ENCODE peak calls at places on chromosome 1, in six cellular contexts. F is A549, R is K562, L is HepG2, W is endothelial cell of umbilical vein, S is GM12878. Z is an unnamed sample.
A peak's percentile ranks its signal among the peaks of the same experiment; 100 is the strongest.

GRCh38 chr1:63892632-63893395 is 119.0 kb downstream of the ROR1 start:
- DNase-seq in F (peak; percentile 18), R (no peak), L (no peak), W (no peak), S (peak; percentile 80), Z (no peak)

GRCh38 chr1:1069061-1069710 is 4.9 kb downstream of the RNF223 start:
- DNase-seq in F (peak; percentile 81), R (peak; percentile 97), L (peak; percentile 55), W (peak; percentile 40), S (peak; percentile 40), Z (peak; percentile 34)

GRCh38 chr1:48245106-48245505 is 22.6 kb downstream of the SLC5A9 start:
- DNase-seq in F (no peak), R (no peak), L (no peak), W (peak; percentile 5), S (no peak), Z (peak; percentile 59)

GRCh38 chr1:119431836-119432235 is 16.9 kb downstream of the HSD3B2 start:
- DNase-seq in F (no peak), R (no peak), L (no peak), W (no peak), S (no peak), Z (no peak)

GRCh38 chr1:7378346-7379130 is 392.6 kb upstream of the VAMP3 start:
- DNase-seq in F (no peak), R (no peak), L (no peak), W (no peak), S (no peak), Z (no peak)

GRCh38 chr1:226111865-226112395 is 49.4 kb downstream of the H3-3A start:
- DNase-seq in F (no peak), R (no peak), L (no peak), W (no peak), S (no peak), Z (no peak)

GRCh38 chr1:107622975-107623374 is 342.0 kb downstream of the VAV3 start:
- DNase-seq in F (no peak), R (no peak), L (no peak), W (no peak), S (no peak), Z (no peak)

GRCh38 chr1:172682812-172683211 is 23.9 kb downstream of the FASLG start:
- DNase-seq in F (no peak), R (no peak), L (no peak), W (no peak), S (no peak), Z (no peak)

DNA sequence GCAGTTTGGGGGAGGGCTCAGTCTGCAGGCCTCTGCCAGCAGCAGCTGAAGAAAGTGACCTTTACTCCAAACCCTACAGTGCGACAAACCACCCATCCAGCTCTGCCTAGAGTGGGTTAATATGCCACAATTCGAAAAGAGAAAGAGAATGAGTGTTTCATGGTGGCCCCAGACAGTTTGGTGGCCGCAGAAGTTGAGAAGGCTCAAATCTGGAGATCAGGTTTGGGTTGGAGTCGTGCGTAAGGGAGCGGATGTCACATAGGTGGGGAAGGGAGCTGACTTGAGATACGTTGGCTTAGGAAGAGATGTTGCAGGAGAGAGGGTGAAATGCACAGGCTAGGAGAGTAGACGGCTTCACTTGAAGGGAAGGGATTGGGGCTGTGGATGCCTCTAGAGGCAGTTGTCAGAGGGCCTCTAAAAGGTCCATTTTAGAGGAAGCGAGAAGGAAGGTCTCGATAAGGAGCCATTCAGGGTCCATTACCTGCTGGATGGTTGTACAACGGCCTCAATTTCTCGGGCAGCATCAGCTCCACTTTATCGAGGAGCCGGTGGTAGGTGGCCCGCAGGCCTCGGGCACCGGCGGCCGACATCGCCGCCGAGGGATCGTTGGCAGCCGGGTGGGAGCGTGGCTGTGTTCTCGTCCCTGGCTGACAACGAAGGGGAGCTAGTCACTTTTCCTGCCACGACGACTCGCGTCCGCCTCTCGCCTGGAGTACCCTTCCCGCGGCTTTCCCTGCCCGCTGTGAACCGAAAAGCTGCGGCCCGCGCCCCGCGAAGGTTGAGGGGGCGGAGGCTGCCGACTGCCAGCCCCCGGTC is 1.0 kb upstream of the DCAF6 start:
- DNase-seq in F (peak; percentile 55), R (peak; percentile 50), L (peak; percentile 63), W (peak; percentile 57), S (no peak), Z (peak; percentile 59)
- TF ChIP-seq MYC in F (no peak), R (peak; percentile 55), L (no peak), W (no peak), S (no peak), Z (no peak)

GRCh38 chr1:212791676-212792395 is at the start of the genes NSL1 and TATDN3:
- DNase-seq in F (peak; percentile 94), R (peak; percentile 82), L (peak; percentile 93), W (peak; percentile 95), S (peak; percentile 90), Z (peak; percentile 94)
- TF ChIP-seq POLR2A in F (peak; percentile 72), R (peak; percentile 98), L (peak; percentile 84), W (peak; percentile 92), S (peak; percentile 99), Z (peak; percentile 88)

GRCh38 chr1:244214009-244214967 is 163.2 kb downstream of the ZBTB18 start:
- DNase-seq in F (peak; percentile 86), R (no peak), L (peak; percentile 26), W (peak; percentile 98), S (no peak), Z (peak; percentile 49)
- TF ChIP-seq MYC in F (no peak), R (no peak), L (no peak), W (no peak), S (no peak), Z (no peak)

DNA sequence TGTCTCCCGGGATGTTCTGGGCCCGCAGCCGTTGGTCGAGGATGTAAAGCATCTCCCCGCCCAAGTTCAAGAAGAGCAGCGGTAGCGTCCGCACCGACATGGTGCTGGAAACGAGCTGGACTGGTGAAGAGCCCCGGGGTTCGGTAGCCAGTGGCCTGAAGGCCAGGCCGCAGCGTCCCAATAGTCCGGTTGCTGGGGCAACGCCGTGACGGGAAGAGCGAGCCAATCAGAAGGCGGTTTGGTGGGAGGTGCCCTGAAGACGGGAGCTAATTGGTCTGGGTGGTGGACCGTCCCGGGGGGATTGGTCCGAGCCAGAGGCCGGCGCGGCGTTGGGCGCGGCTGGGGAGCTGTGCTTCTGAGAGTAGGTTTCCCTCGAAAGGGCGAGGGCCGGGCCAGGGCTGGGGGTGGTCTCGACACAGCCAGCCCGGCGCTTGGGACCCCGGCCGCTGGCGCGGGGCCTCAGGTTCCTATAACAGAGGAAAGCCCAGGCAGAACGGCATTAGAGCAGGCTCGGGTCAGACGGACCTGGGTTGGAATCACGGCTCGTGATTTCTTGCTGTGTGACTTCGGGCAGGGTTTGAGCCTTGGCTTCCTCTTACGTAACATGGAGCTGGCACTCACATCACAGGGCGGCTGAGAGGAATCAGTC is at the start of gene OSCP1:
- DNase-seq in F (peak; percentile 94), R (peak; percentile 48), L (peak; percentile 79), W (peak; percentile 97), S (peak; percentile 85), Z (peak; percentile 93)
- TF ChIP-seq POLR2A in F (peak; percentile 63), R (no peak), L (peak; percentile 65), W (peak; percentile 92), S (peak; percentile 91), Z (no peak)

GRCh38 chr1:217568200-217568599 is 62.7 kb downstream of the GPATCH2 start:
- DNase-seq in F (no peak), R (no peak), L (no peak), W (no peak), S (no peak), Z (no peak)

GRCh38 chr1:217561446-217561845 is 69.4 kb downstream of the GPATCH2 start:
- DNase-seq in F (no peak), R (no peak), L (no peak), W (peak; percentile 16), S (no peak), Z (no peak)

GRCh38 chr1:217563179-217563578 is 67.7 kb downstream of the GPATCH2 start:
- DNase-seq in F (no peak), R (no peak), L (no peak), W (no peak), S (no peak), Z (no peak)

GRCh38 chr1:217564833-217565232 is 66.1 kb downstream of the GPATCH2 start:
- DNase-seq in F (no peak), R (no peak), L (no peak), W (no peak), S (no peak), Z (peak; percentile 2)

DNA sequence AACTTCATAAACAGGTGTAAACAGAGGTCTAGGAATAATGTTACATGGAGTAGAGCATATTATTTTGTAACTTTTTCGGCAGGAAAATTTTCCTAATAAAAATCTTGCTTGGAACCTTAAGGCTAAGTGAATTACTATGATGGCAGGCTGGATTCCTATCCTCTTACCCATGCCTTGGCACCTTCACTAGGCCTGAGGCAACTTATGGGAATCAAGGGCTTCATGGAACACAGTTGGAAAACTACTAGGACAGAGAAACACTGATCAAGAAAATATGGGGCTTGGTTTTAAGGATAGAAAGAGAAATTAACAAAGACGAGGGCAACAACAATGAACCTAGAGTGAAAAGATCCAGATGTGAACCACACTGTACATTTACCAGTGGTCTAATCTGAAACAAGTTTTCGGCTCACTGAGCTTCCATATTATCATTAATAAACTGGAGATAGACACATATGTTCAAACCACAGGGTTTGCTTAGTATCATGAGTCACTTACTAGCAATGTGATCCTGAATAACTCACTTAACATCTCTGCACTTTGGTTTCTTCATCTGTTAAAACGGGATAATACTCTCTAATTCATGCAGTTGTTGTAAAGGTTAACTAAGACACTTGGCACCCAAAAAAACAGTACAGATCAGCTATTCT is 68.5 kb downstream of the GPATCH2 start:
- DNase-seq in F (peak; percentile 25), R (no peak), L (peak; percentile 11), W (peak; percentile 2), S (no peak), Z (no peak)
- TF ChIP-seq MYC in F (no peak), R (no peak), L (no peak), W (no peak), S (no peak), Z (no peak)

GRCh38 chr1:150763631-150764223 is 1.9 kb downstream of the CTSS start:
- DNase-seq in F (no peak), R (no peak), L (no peak), W (peak; percentile 41), S (no peak), Z (peak; percentile 17)

GRCh38 chr1:150763018-150763417 is 2.6 kb downstream of the CTSS start:
- DNase-seq in F (no peak), R (no peak), L (no peak), W (no peak), S (no peak), Z (no peak)

GRCh38 chr1:150762559-150762958 is 3.0 kb downstream of the CTSS start:
- DNase-seq in F (no peak), R (no peak), L (no peak), W (no peak), S (no peak), Z (no peak)

GRCh38 chr1:150764617-150765090 is 924 bp downstream of the CTSS start:
- DNase-seq in F (peak; percentile 50), R (no peak), L (peak; percentile 1), W (peak; percentile 92), S (no peak), Z (peak; percentile 38)

DNA sequence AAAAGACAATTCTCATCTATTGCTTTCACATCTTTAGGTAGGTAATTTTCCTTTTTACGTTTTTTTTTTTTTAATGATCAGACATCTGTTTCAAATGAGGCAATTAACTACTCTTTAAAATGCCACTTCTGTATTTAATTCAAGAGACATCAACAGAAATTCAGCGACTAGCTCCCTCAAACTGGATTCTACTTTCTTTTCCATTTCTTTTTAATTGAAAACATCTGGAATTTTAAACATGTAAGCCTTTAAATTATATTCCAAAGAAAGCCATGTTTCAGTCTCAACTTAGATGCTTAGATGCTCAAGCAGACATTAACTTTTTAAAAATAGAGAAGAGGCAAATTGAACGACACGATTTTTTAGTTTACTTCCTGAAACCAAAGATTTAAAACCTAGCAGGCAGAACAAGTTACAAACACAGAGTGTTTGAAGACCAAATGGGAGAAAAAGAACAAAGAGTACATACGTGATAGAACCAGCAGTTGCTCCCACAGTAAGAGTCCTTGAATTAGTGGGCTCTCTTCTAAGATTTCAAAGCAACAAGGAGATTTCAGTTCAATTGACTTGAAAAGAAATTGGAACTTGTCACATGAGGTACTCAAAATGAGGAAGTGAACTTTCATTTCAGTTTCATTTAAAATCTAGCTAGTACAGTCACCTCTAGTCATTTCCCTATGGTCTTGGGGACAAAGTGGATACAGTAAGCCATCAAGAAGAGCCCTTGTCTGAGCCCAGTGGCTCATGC is at the start of gene CTSS:
- DNase-seq in F (peak; percentile 20), R (no peak), L (no peak), W (peak; percentile 58), S (peak; percentile 88), Z (peak; percentile 86)
- TF ChIP-seq POLR2A in F (no peak), R (no peak), L (no peak), W (no peak), S (no peak), Z (no peak)